ENCODE peak calls at places on chromosomes 6 and 20, in eight cellular contexts. Y is CD8-positive, alpha-beta T cell; T is coronary artery; F is foreskin fibroblast; R is HFF-Myc; A is BJ; B is cardiac muscle cell; M is transverse colon. W is an unnamed sample.

GRCh38 chr6:133055527-133055966 is 185.6 kb upstream of the EYA4 start:
- DNase-seq in T (no peak), Y (no peak), M (no peak), F (no peak), R (no peak), A (no peak), B (no peak), W (no peak)

GRCh38 chr6:13488015-13488895 is 855 bp upstream of the GFOD1 start:
- DNase-seq in B (peak; percentile 72), A (no peak), Y (no peak), R (no peak), T (peak; percentile 78), M (peak; percentile 59), F (peak; percentile 57), W (peak; percentile 45)

GRCh38 chr6:120826253-120826652 is 508.0 kb downstream of the TBC1D32 start:
- DNase-seq in M (peak; percentile 17), A (no peak), T (no peak), Y (no peak), F (no peak), B (peak; percentile 1), R (no peak), W (peak; percentile 14)

GRCh38 chr20:11394145-11394833 is 523.4 kb upstream of the BTBD3 start:
- DNase-seq in T (no peak), B (peak; percentile 48), Y (no peak), R (no peak), A (peak; percentile 56), M (no peak), F (peak; percentile 66), W (peak; percentile 20)

GRCh38 chr6:12733876-12734275 is 17.3 kb downstream of the PHACTR1 start:
- DNase-seq in A (no peak), R (no peak), T (no peak), M (no peak), B (no peak), Y (no peak), F (no peak), W (no peak)

GRCh38 chr6:111861321-111861938 is 11.8 kb downstream of the FYN start:
- DNase-seq in T (no peak), B (no peak), F (no peak), R (no peak), A (no peak), M (no peak), Y (no peak), W (no peak)

GRCh38 chr6:42046491-42047219 is 3.7 kb upstream of the TAF8 start:
- DNase-seq in Y (no peak), M (no peak), B (peak; percentile 83), R (no peak), F (peak; percentile 77), A (no peak), T (no peak), W (no peak)

GRCh38 chr20:1664911-1665310 is 7.3 kb upstream of the SIRPG start:
- DNase-seq in F (no peak), Y (peak; percentile 15), R (no peak), B (no peak), T (no peak), A (no peak), M (peak; percentile 37), W (peak; percentile 21)

GRCh38 chr6:387293-387694 is 4.3 kb upstream of the IRF4 start:
- DNase-seq in M (peak; percentile 4), F (peak; percentile 19), R (no peak), T (peak; percentile 22), Y (no peak), A (no peak), B (peak; percentile 12), W (no peak)

DNA sequence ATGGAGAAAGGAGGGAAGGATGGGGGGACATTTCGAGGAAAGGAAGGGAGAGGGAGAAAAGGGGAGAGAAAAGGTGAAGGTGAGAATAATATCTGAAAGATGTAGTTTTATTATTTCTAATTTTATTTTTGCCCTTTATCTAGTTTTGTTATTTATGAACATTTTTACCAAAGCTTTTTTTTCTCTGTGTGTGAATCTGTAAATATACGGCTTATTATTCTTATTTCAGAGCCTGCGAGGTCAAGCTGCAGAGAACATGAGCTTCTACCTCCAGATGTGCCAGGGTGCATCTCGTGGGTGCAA is 35.0 kb downstream of the HLA-A start:
- DNase-seq in T (no peak), R (no peak), F (no peak), B (no peak), M (no peak), A (no peak), Y (no peak), W (no peak)
- H3K4me3 ChIP-seq in T (peak overlapping the region; percentile 71), R (peak overlapping the region; percentile 49), F (peak overlapping the region; percentile 64), B (peak overlapping the region; percentile 27), M (peak overlapping the region; percentile 51), A (peak overlapping the region; percentile 52), Y (no peak overlapping the region), W (no peak overlapping the region)

GRCh38 chr6:148776321-148776966 is 29.6 kb downstream of the UST start:
- DNase-seq in F (peak; percentile 84), B (peak; percentile 88), R (no peak), M (no peak), T (no peak), A (peak; percentile 58), Y (no peak), W (no peak)
- H3K4me3 ChIP-seq in F (peak overlapping the region; percentile 51), B (no peak overlapping the region), R (peak overlapping the region; percentile 26), M (no peak overlapping the region), T (no peak overlapping the region), A (peak overlapping the region; percentile 22), Y (no peak overlapping the region), W (no peak overlapping the region)

DNA sequence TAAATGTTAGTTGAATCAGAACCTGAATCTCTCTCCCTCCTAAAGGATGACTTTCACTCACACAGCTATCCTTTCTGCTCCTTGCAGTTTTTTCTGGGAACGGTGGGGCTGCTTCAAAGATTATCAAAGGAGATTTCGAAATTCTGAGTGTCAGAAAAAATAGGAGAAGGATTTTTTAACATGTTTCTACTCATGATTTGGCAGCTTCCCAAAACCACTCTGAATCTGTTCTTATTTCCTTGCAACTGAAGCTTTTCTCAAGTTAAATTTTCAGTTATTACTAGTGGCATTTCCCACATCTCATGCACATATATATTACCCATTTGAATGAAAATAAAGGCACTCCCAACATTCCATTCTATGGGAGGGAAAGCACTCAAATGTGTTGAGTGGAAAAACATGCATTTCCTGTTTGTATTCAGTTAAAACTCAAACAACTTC is 123.6 kb downstream of the LCA5 start:
- DNase-seq in F (peak; percentile 87), B (peak; percentile 83), M (no peak), A (no peak), R (no peak), T (no peak), Y (no peak), W (no peak)
- H3K4me3 ChIP-seq in F (no peak overlapping the region), B (no peak overlapping the region), M (no peak overlapping the region), A (no peak overlapping the region), R (no peak overlapping the region), T (no peak overlapping the region), Y (no peak overlapping the region), W (no peak overlapping the region)

GRCh38 chr6:128882991-128883571 is at the start of gene LAMA2:
- DNase-seq in R (peak; percentile 25), T (peak; percentile 94), B (peak; percentile 89), F (peak; percentile 84), A (peak; percentile 43), M (peak; percentile 41), Y (no peak), W (no peak)
- H3K4me3 ChIP-seq in R (peak within 1 kb of the TSS; percentile 55), T (peak within 1 kb of the TSS; percentile 76), B (peak within 1 kb of the TSS; percentile 50), F (peak within 1 kb of the TSS; percentile 82), A (peak within 1 kb of the TSS; percentile 68), M (peak within 1 kb of the TSS; percentile 19), Y (no peak within 1 kb of the TSS), W (no peak within 1 kb of the TSS)

W was measured in GM12865.